ENCODE peak calls at places on chromosomes 2 and 18, in six cellular contexts. X is IMR-90, M is H9, Q is H1, G is mesenchymal stem cell, B is trophoblast cell. O is an unnamed sample.

GRCh38 chr2:63545023-63545422 is 43.3 kb downstream of the WDPCP start:
- DNase-seq in X (no peak), M (no peak), Q (no peak), G (no peak), B (no peak), O (no peak)

GRCh38 chr2:203551653-203552250 is 16.7 kb upstream of the RAPH1 start:
- DNase-seq in X (peak; percentile 70), M (no peak), Q (no peak), G (peak; percentile 35), B (peak; percentile 54), O (no peak)

GRCh38 chr2:114068438-114068837 is 178.5 kb downstream of the ACTR3 start:
- DNase-seq in X (peak; percentile 8), M (peak; percentile 34), Q (no peak), G (no peak), B (no peak), O (peak; percentile 24)

GRCh38 chr18:8705941-8706544 is 687 bp downstream of the MTCL1 start:
- DNase-seq in X (no peak), M (no peak), Q (peak; percentile 62), G (no peak), B (no peak), O (no peak)

GRCh38 chr18:60471652-60472051 is 99.1 kb upstream of the MC4R start:
- DNase-seq in X (no peak), M (no peak), Q (no peak), G (no peak), B (no peak), O (no peak)

GRCh38 chr2:134461511-134461910 is 207.6 kb downstream of the MGAT5 start:
- DNase-seq in X (peak; percentile 31), M (no peak), Q (no peak), G (peak; percentile 70), B (no peak), O (no peak)

GRCh38 chr18:43789234-43790000 is 512.1 kb upstream of the SYT4 start:
- DNase-seq in X (no peak), M (no peak), Q (no peak), G (peak; percentile 41), B (no peak), O (no peak)

GRCh38 chr2:871175-871727 is 79.4 kb upstream of the SNTG2 start:
- DNase-seq in X (no peak), M (peak; percentile 21), Q (no peak), G (no peak), B (no peak), O (no peak)

GRCh38 chr2:43139996-43140621 is 86.3 kb downstream of the ZFP36L2 start:
- DNase-seq in X (no peak), M (no peak), Q (no peak), G (peak; percentile 36), B (no peak), O (no peak)

GRCh38 chr2:144625216-144626010 is 105.5 kb upstream of the ZEB2 start:
- DNase-seq in X (no peak), M (no peak), Q (no peak), G (no peak), B (peak; percentile 7), O (no peak)

GRCh38 chr18:3791258-3791657 is 341.3 kb downstream of the TGIF1 start:
- DNase-seq in X (no peak), M (no peak), Q (no peak), G (no peak), B (no peak), O (no peak)

GRCh38 chr18:3793545-3793944 is 343.6 kb downstream of the TGIF1 start:
- DNase-seq in X (peak; percentile 80), M (no peak), Q (no peak), G (peak; percentile 18), B (no peak), O (no peak)

GRCh38 chr18:3789525-3789924 is 339.6 kb downstream of the TGIF1 start:
- DNase-seq in X (no peak), M (no peak), Q (no peak), G (no peak), B (no peak), O (no peak)

GRCh38 chr18:3792711-3793110 is 342.7 kb downstream of the TGIF1 start:
- DNase-seq in X (no peak), M (no peak), Q (no peak), G (no peak), B (no peak), O (no peak)

GRCh38 chr18:3790702-3791101 is 340.7 kb downstream of the TGIF1 start:
- DNase-seq in X (no peak), M (no peak), Q (no peak), G (peak; percentile 9), B (no peak), O (no peak)
- H3K14ac ChIP-seq in X (no peak overlapping the region), M (no peak overlapping the region), Q (no peak overlapping the region), G (no peak overlapping the region), B (no peak overlapping the region), O (no peak overlapping the region)

DNA sequence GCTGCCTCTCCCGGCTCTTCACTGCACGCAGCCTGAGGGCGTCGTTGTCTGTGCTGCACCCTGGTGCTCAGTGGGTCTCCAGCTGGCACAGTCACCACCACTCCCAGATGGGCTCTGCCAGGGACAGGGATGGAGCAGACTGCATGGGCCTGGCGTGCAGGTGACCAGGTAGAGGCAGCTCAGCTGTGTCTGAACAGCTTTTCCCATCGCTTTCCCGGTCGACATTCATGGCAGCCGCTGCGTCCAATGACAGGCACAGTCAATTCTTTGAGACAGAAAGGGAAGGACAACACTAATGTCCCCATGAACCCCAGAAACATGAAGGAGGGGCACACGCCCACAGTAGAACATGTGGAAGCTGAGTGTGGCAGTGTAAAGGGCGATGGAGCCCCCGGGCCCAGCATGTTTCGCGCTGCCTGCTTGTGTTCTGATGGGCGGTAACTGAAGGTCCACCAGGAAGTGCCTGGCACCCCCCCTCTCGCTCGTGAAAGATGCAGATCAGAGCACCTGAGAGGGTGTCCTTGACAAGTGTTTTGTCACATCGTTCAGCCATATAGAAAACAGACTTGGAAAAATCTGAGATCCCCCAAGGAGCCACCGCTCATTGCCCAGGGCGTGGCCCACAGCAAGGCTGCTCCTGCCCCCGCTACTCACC is 122.4 kb downstream of the NFATC1 start:
- DNase-seq in X (no peak), M (peak; percentile 19), Q (no peak), G (no peak), B (no peak), O (no peak)
- H2AFZ ChIP-seq in X (no peak overlapping the region), M (no peak overlapping the region), Q (no peak overlapping the region), G (no peak overlapping the region), B (no peak overlapping the region), O (no peak overlapping the region)

GRCh38 chr2:16853088-16853487 is 187.5 kb upstream of the CYRIA start:
- DNase-seq in X (no peak), M (no peak), Q (no peak), G (no peak), B (no peak), O (no peak)

GRCh38 chr2:16852651-16853050 is 187.0 kb upstream of the CYRIA start:
- DNase-seq in X (no peak), M (no peak), Q (no peak), G (no peak), B (no peak), O (no peak)

GRCh38 chr2:16855183-16855582 is 189.5 kb upstream of the CYRIA start:
- DNase-seq in X (no peak), M (no peak), Q (no peak), G (no peak), B (no peak), O (no peak)

DNA sequence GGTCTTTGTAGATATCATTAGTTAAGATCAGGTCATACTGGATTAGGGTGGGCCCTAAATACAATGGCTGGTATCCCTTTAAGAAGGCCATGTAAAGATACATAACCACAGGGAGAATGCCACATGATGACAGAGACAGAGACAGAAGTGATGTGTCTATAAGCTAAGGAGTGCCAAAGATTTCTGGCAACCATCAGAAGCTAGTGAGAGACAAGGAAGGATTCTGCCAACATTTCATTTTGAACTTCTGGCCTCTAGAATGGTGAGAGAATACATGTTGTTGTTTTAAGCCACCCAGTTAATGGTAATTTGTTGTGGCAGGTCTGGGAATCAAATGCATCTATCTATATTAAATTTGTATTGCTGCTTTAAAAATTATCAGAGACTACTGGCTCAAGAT is 185.5 kb upstream of the CYRIA start:
- DNase-seq in X (no peak), M (no peak), Q (no peak), G (no peak), B (no peak), O (no peak)
- H3K14ac ChIP-seq in X (no peak overlapping the region), M (no peak overlapping the region), Q (no peak overlapping the region), G (no peak overlapping the region), B (no peak overlapping the region), O (no peak overlapping the region)

DNA sequence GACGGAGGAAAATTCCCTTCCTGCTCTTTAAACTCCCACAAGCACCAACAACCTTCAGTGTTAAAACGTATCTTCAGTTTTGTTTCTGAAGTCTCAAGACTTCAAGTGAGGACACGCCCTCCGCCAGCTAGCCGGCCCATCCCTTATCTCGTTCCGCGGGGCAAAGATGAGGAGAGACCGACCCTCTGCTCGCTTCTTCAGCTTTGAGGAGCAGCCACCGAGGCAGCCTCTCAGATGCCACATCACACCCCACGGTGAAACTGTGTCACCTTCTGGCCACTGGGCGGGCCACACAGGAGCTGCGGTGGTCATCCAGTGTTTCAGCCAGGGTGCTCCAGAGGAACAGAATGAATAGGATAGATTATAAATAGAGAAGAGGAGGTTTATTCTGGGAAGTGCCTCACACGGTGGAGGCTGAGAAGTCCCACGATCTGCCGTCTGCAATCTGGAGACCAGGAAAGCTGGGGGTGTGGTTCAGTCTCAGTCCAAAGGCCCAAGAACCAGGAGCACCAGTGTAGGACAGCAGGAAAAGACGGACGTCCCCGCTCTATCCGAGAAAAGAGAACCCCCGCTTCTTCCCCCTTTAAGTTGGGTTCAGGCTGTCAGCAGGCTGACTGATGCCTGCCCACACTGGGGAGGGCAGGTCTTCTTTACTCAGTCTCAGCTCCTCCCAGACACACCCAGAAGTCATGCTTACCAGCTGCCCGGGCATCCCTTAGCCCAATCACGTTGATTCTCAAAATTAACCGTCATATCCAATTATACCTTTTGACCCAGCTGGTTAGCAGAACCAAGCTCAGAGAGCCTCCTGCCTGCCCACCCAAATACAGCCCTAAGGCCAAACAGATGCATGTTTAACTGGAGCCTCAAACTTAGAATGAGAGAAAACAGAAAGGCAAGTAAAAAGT is 399.7 kb upstream of the ID2 start:
- DNase-seq in X (no peak), M (no peak), Q (no peak), G (no peak), B (no peak), O (no peak)
- H2AFZ ChIP-seq in X (no peak overlapping the region), M (no peak overlapping the region), Q (no peak overlapping the region), G (no peak overlapping the region), B (no peak overlapping the region), O (no peak overlapping the region)

GRCh38 chr18:47461977-47462376 is 210.5 kb upstream of the SKOR2 start:
- DNase-seq in X (no peak), M (no peak), Q (no peak), G (no peak), B (no peak), O (no peak)
- H3K14ac ChIP-seq in X (no peak overlapping the region), M (no peak overlapping the region), Q (no peak overlapping the region), G (no peak overlapping the region), B (no peak overlapping the region), O (no peak overlapping the region)

GRCh38 chr18:38575648-38576047 is 1010.0 kb upstream of the CELF4 start:
- DNase-seq in X (no peak), M (no peak), Q (no peak), G (no peak), B (no peak), O (no peak)
- H2AFZ ChIP-seq in X (no peak overlapping the region), M (no peak overlapping the region), Q (no peak overlapping the region), G (no peak overlapping the region), B (no peak overlapping the region), O (no peak overlapping the region)

O was measured in neuronal stem cell.